ENCODE peak calls at places on chromosome 22, in ten cellular contexts. One of them, this sample, is unnamed.

GRCh38 chr22:28222976-28223375 is 303.9 kb upstream of the PITPNB start:
- DNase-seq in activated T-cell treated with anti-CD3 and anti-CD28 coated beads, Interleukin-2, amount 50 U/mL, for 4 hours: no peak
- DNase-seq in nucleus accumbens: no peak
- DNase-seq in aorta: no peak
- DNase-seq in T-cell: no peak
- DNase-seq in osteoblast: no peak
- DNase-seq in germinal center: no peak
- DNase-seq in PC-3: no peak
- DNase-seq in effector memory CD4-positive, alpha-beta T cell: no peak
- DNase-seq in dermis microvascular lymphatic vessel endothelial cell: no peak
- DNase-seq in this sample: no peak

GRCh38 chr22:31296258-31296657 is 4.0 kb upstream of the PIK3IP1 start:
- DNase-seq in aorta: no peak
- DNase-seq in nucleus accumbens: no peak
- DNase-seq in germinal center: no peak
- DNase-seq in dermis microvascular lymphatic vessel endothelial cell: peak
- DNase-seq in T-cell: no peak
- DNase-seq in effector memory CD4-positive, alpha-beta T cell: no peak
- DNase-seq in activated T-cell treated with anti-CD3 and anti-CD28 coated beads, Interleukin-2, amount 50 U/mL, for 4 hours: no peak
- DNase-seq in osteoblast: no peak
- DNase-seq in PC-3: no peak
- DNase-seq in this sample: no peak

GRCh38 chr22:45818130-45819085 is 146.8 kb downstream of the ATXN10 start:
- DNase-seq in PC-3: no peak
- DNase-seq in nucleus accumbens: peak
- DNase-seq in osteoblast: no peak
- DNase-seq in T-cell: no peak
- DNase-seq in effector memory CD4-positive, alpha-beta T cell: no peak
- DNase-seq in germinal center: no peak
- DNase-seq in aorta: no peak
- DNase-seq in dermis microvascular lymphatic vessel endothelial cell: no peak
- DNase-seq in activated T-cell treated with anti-CD3 and anti-CD28 coated beads, Interleukin-2, amount 50 U/mL, for 4 hours: no peak
- DNase-seq in this sample: no peak

GRCh38 chr22:21990449-21991308 is 8.1 kb upstream of the TOP3B start:
- DNase-seq in effector memory CD4-positive, alpha-beta T cell: no peak
- DNase-seq in nucleus accumbens: no peak
- DNase-seq in PC-3: no peak
- DNase-seq in activated T-cell treated with anti-CD3 and anti-CD28 coated beads, Interleukin-2, amount 50 U/mL, for 4 hours: no peak
- DNase-seq in T-cell: no peak
- DNase-seq in osteoblast: peak
- DNase-seq in aorta: no peak
- DNase-seq in germinal center: no peak
- DNase-seq in dermis microvascular lymphatic vessel endothelial cell: no peak
- DNase-seq in this sample: no peak

GRCh38 chr22:47811971-47812370 is 1049.5 kb downstream of the TBC1D22A start:
- DNase-seq in T-cell: no peak
- DNase-seq in effector memory CD4-positive, alpha-beta T cell: no peak
- DNase-seq in dermis microvascular lymphatic vessel endothelial cell: no peak
- DNase-seq in nucleus accumbens: no peak
- DNase-seq in germinal center: no peak
- DNase-seq in PC-3: no peak
- DNase-seq in activated T-cell treated with anti-CD3 and anti-CD28 coated beads, Interleukin-2, amount 50 U/mL, for 4 hours: no peak
- DNase-seq in aorta: no peak
- DNase-seq in osteoblast: no peak
- DNase-seq in this sample: no peak

GRCh38 chr22:50498322-50498861 is 9.1 kb downstream of the LMF2 start:
- DNase-seq in nucleus accumbens: no peak
- DNase-seq in effector memory CD4-positive, alpha-beta T cell: peak
- DNase-seq in PC-3: peak
- DNase-seq in aorta: no peak
- DNase-seq in activated T-cell treated with anti-CD3 and anti-CD28 coated beads, Interleukin-2, amount 50 U/mL, for 4 hours: peak
- DNase-seq in T-cell: peak
- DNase-seq in germinal center: peak
- DNase-seq in dermis microvascular lymphatic vessel endothelial cell: peak
- DNase-seq in osteoblast: peak
- DNase-seq in this sample: peak

GRCh38 chr22:40588726-40589125 is 47.8 kb downstream of the MRTFA start:
- DNase-seq in dermis microvascular lymphatic vessel endothelial cell: no peak
- DNase-seq in activated T-cell treated with anti-CD3 and anti-CD28 coated beads, Interleukin-2, amount 50 U/mL, for 4 hours: no peak
- DNase-seq in effector memory CD4-positive, alpha-beta T cell: no peak
- DNase-seq in T-cell: no peak
- DNase-seq in PC-3: peak
- DNase-seq in germinal center: no peak
- DNase-seq in nucleus accumbens: no peak
- DNase-seq in osteoblast: no peak
- DNase-seq in aorta: no peak
- DNase-seq in this sample: no peak

GRCh38 chr22:40406063-40406890 is 35.9 kb downstream of the SGSM3 start:
- DNase-seq in osteoblast: peak
- DNase-seq in PC-3: no peak
- DNase-seq in germinal center: no peak
- DNase-seq in activated T-cell treated with anti-CD3 and anti-CD28 coated beads, Interleukin-2, amount 50 U/mL, for 4 hours: no peak
- DNase-seq in nucleus accumbens: no peak
- DNase-seq in dermis microvascular lymphatic vessel endothelial cell: no peak
- DNase-seq in T-cell: no peak
- DNase-seq in effector memory CD4-positive, alpha-beta T cell: no peak
- DNase-seq in aorta: peak
- DNase-seq in this sample: no peak

GRCh38 chr22:37232140-37232998 is 11.7 kb downstream of the RAC2 start:
- DNase-seq in dermis microvascular lymphatic vessel endothelial cell: no peak
- DNase-seq in osteoblast: peak
- DNase-seq in activated T-cell treated with anti-CD3 and anti-CD28 coated beads, Interleukin-2, amount 50 U/mL, for 4 hours: no peak
- DNase-seq in germinal center: no peak
- DNase-seq in nucleus accumbens: no peak
- DNase-seq in T-cell: no peak
- DNase-seq in aorta: peak
- DNase-seq in effector memory CD4-positive, alpha-beta T cell: no peak
- DNase-seq in PC-3: no peak
- DNase-seq in this sample: no peak